ENCODE peak calls at places on chromosomes 2 and 18, in six cellular contexts. One of them, this sample, is unnamed.
A peak's percentile ranks its signal among the peaks of the same experiment; 100 is the strongest.

GRCh38 chr2:179265082-179265575 is 497 bp upstream of the SESTD1 start:
- DNase-seq in gastrocnemius medialis: no peak
- DNase-seq in H9: no peak
- DNase-seq in A549: no peak
- DNase-seq in hepatocyte: no peak
- DNase-seq in cardiac muscle cell: peak; percentile 70
- DNase-seq in this sample: no peak

GRCh38 chr2:17804358-17804757 is 11.9 kb upstream of the MSGN1 start:
- DNase-seq in A549: no peak
- DNase-seq in H9: no peak
- DNase-seq in gastrocnemius medialis: no peak
- DNase-seq in cardiac muscle cell: no peak
- DNase-seq in hepatocyte: no peak
- DNase-seq in this sample: no peak

GRCh38 chr2:234333168-234334130 is 163.4 kb downstream of the ARL4C start:
- DNase-seq in gastrocnemius medialis: no peak
- DNase-seq in A549: no peak
- DNase-seq in H9: no peak
- DNase-seq in cardiac muscle cell: no peak
- DNase-seq in hepatocyte: no peak
- DNase-seq in this sample: no peak

GRCh38 chr2:240459401-240460242 is 24.2 kb downstream of the GPC1 start:
- DNase-seq in gastrocnemius medialis: no peak
- DNase-seq in hepatocyte: peak; percentile 48
- DNase-seq in A549: no peak
- DNase-seq in cardiac muscle cell: no peak
- DNase-seq in H9: no peak
- DNase-seq in this sample: peak; percentile 45

GRCh38 chr2:138421971-138422335 is 79.6 kb upstream of the SPOPL start:
- DNase-seq in A549: peak; percentile 14
- DNase-seq in cardiac muscle cell: peak; percentile 66
- DNase-seq in gastrocnemius medialis: no peak
- DNase-seq in H9: no peak
- DNase-seq in hepatocyte: peak; percentile 21
- DNase-seq in this sample: no peak

GRCh38 chr2:20491739-20492531 is 45.1 kb downstream of the RHOB start:
- DNase-seq in gastrocnemius medialis: no peak
- DNase-seq in H9: no peak
- DNase-seq in cardiac muscle cell: peak; percentile 59
- DNase-seq in A549: peak; percentile 22
- DNase-seq in hepatocyte: peak; percentile 66
- DNase-seq in this sample: no peak

GRCh38 chr18:5463390-5463789 is 80.4 kb downstream of the EPB41L3 start:
- DNase-seq in H9: no peak
- DNase-seq in A549: no peak
- DNase-seq in hepatocyte: peak; percentile 71
- DNase-seq in cardiac muscle cell: peak; percentile 96
- DNase-seq in gastrocnemius medialis: peak; percentile 53
- DNase-seq in this sample: no peak

GRCh38 chr18:7259482-7259881 is 28.6 kb downstream of the LRRC30 start:
- DNase-seq in A549: no peak
- DNase-seq in gastrocnemius medialis: no peak
- DNase-seq in cardiac muscle cell: no peak
- DNase-seq in hepatocyte: no peak
- DNase-seq in H9: no peak
- DNase-seq in this sample: no peak

GRCh38 chr2:131156452-131157149 is 51.5 kb downstream of the PLEKHB2 start:
- DNase-seq in A549: no peak
- DNase-seq in gastrocnemius medialis: no peak
- DNase-seq in hepatocyte: no peak
- DNase-seq in H9: no peak
- DNase-seq in cardiac muscle cell: no peak
- DNase-seq in this sample: no peak
- TF ChIP-seq CTCF in A549: no peak
- TF ChIP-seq CTCF in gastrocnemius medialis: no peak
- TF ChIP-seq CTCF in hepatocyte: no peak
- TF ChIP-seq CTCF in H9: peak; percentile 34
- TF ChIP-seq CTCF in cardiac muscle cell: no peak
- TF ChIP-seq CTCF in this sample: no peak

GRCh38 chr2:216553093-216553478 is 54.4 kb downstream of the RPL37A start:
- DNase-seq in cardiac muscle cell: no peak
- DNase-seq in H9: peak; percentile 47
- DNase-seq in hepatocyte: no peak
- DNase-seq in A549: no peak
- DNase-seq in gastrocnemius medialis: no peak
- DNase-seq in this sample: no peak

GRCh38 chr2:216551234-216551633 is 52.6 kb downstream of the RPL37A start:
- DNase-seq in hepatocyte: no peak
- DNase-seq in gastrocnemius medialis: no peak
- DNase-seq in H9: no peak
- DNase-seq in A549: no peak
- DNase-seq in cardiac muscle cell: peak; percentile 74
- DNase-seq in this sample: no peak

GRCh38 chr2:216553841-216554240 is 55.2 kb downstream of the RPL37A start:
- DNase-seq in H9: no peak
- DNase-seq in cardiac muscle cell: no peak
- DNase-seq in gastrocnemius medialis: no peak
- DNase-seq in hepatocyte: no peak
- DNase-seq in A549: no peak
- DNase-seq in this sample: no peak

GRCh38 chr2:216549926-216550690 is 51.5 kb downstream of the RPL37A start:
- DNase-seq in H9: peak; percentile 62
- DNase-seq in cardiac muscle cell: no peak
- DNase-seq in hepatocyte: no peak
- DNase-seq in A549: no peak
- DNase-seq in gastrocnemius medialis: no peak
- DNase-seq in this sample: peak; percentile 63

DNA sequence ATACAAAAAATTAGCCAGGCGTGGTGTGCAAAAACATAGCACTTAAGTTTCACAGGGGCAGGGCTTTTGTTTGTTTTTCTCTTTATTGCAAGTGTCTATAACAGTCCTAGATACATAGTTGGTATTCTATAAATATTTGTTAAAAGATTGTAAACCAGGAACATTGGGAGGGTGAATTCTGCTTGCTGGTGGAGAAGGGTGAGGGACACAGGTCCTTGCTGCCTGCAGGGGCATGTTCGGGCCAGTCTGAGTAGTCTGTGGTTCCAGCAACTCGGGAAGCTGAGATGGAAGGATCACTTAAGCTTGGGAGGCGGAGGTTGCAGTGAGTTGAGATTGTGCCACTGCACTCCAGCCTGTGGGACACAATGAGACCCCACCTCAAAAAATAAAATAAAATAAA is 53.0 kb downstream of the RPL37A start:
- DNase-seq in cardiac muscle cell: no peak
- DNase-seq in gastrocnemius medialis: no peak
- DNase-seq in A549: no peak
- DNase-seq in hepatocyte: no peak
- DNase-seq in H9: no peak
- DNase-seq in this sample: no peak
- H3K4me1 ChIP-seq in cardiac muscle cell: peaks cover under 1% of the 10 kb centered on the region
- H3K4me1 ChIP-seq in gastrocnemius medialis: peaks cover 9% of the 10 kb centered on the region
- H3K4me1 ChIP-seq in A549: peaks cover 3% of the 10 kb centered on the region
- H3K4me1 ChIP-seq in hepatocyte: peaks cover 27% of the 10 kb centered on the region
- H3K4me1 ChIP-seq in H9: peaks cover 11% of the 10 kb centered on the region
- H3K4me1 ChIP-seq in this sample: peaks cover 15% of the 10 kb centered on the region

DNA sequence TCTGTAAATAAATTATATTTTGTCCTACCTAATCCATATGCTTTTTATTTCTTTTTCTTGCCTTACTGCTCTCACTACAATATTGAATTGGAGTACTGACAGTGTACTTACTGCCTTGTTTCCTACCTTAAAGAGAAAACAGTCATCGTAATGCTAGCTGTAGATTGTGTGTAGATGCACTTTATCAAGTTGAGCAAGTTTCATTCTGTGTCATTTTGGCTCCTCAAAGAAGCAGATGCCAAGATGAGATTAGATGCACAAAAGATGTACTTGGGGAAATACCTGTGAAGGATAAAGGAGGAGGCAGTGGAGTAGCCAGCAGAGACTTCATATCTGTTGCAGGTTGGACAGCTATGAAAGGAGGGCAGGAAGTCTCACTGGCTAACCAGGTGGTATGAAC is 145.5 kb downstream of the FTCDNL1 start:
- DNase-seq in H9: no peak
- DNase-seq in hepatocyte: no peak
- DNase-seq in A549: no peak
- DNase-seq in gastrocnemius medialis: no peak
- DNase-seq in cardiac muscle cell: no peak
- DNase-seq in this sample: no peak
- H3K27ac ChIP-seq in H9: no peak overlapping the region
- H3K27ac ChIP-seq in hepatocyte: no peak overlapping the region
- H3K27ac ChIP-seq in A549: no peak overlapping the region
- H3K27ac ChIP-seq in gastrocnemius medialis: no peak overlapping the region
- H3K27ac ChIP-seq in cardiac muscle cell: no peak overlapping the region
- H3K27ac ChIP-seq in this sample: no peak overlapping the region

GRCh38 chr2:173752152-173752551 is 213.0 kb downstream of the SP3 start:
- DNase-seq in A549: peak; percentile 34
- DNase-seq in cardiac muscle cell: peak; percentile 34
- DNase-seq in gastrocnemius medialis: no peak
- DNase-seq in H9: no peak
- DNase-seq in hepatocyte: no peak
- DNase-seq in this sample: no peak
- TF ChIP-seq CTCF in A549: peak; percentile 41
- TF ChIP-seq CTCF in cardiac muscle cell: peak; percentile 44
- TF ChIP-seq CTCF in gastrocnemius medialis: no peak
- TF ChIP-seq CTCF in H9: peak; percentile 61
- TF ChIP-seq CTCF in hepatocyte: peak; percentile 25
- TF ChIP-seq CTCF in this sample: peak; percentile 26

GRCh38 chr2:218263817-218264611 is 3.2 kb downstream of the GPBAR1 start:
- DNase-seq in cardiac muscle cell: no peak
- DNase-seq in H9: no peak
- DNase-seq in A549: no peak
- DNase-seq in gastrocnemius medialis: no peak
- DNase-seq in hepatocyte: peak; percentile 42
- DNase-seq in this sample: no peak

GRCh38 chr2:218264773-218265601 is 4.2 kb downstream of the GPBAR1 start:
- DNase-seq in A549: no peak
- DNase-seq in cardiac muscle cell: no peak
- DNase-seq in gastrocnemius medialis: no peak
- DNase-seq in hepatocyte: peak; percentile 77
- DNase-seq in H9: no peak
- DNase-seq in this sample: no peak

GRCh38 chr2:218261424-218262273 is 834 bp downstream of the GPBAR1 start:
- DNase-seq in A549: no peak
- DNase-seq in hepatocyte: peak; percentile 53
- DNase-seq in cardiac muscle cell: no peak
- DNase-seq in H9: no peak
- DNase-seq in gastrocnemius medialis: no peak
- DNase-seq in this sample: peak; percentile 23

GRCh38 chr2:218260742-218261423 is at the start of gene GPBAR1:
- DNase-seq in hepatocyte: peak; percentile 67
- DNase-seq in A549: no peak
- DNase-seq in cardiac muscle cell: no peak
- DNase-seq in gastrocnemius medialis: no peak
- DNase-seq in H9: peak; percentile 87
- DNase-seq in this sample: peak; percentile 71

DNA sequence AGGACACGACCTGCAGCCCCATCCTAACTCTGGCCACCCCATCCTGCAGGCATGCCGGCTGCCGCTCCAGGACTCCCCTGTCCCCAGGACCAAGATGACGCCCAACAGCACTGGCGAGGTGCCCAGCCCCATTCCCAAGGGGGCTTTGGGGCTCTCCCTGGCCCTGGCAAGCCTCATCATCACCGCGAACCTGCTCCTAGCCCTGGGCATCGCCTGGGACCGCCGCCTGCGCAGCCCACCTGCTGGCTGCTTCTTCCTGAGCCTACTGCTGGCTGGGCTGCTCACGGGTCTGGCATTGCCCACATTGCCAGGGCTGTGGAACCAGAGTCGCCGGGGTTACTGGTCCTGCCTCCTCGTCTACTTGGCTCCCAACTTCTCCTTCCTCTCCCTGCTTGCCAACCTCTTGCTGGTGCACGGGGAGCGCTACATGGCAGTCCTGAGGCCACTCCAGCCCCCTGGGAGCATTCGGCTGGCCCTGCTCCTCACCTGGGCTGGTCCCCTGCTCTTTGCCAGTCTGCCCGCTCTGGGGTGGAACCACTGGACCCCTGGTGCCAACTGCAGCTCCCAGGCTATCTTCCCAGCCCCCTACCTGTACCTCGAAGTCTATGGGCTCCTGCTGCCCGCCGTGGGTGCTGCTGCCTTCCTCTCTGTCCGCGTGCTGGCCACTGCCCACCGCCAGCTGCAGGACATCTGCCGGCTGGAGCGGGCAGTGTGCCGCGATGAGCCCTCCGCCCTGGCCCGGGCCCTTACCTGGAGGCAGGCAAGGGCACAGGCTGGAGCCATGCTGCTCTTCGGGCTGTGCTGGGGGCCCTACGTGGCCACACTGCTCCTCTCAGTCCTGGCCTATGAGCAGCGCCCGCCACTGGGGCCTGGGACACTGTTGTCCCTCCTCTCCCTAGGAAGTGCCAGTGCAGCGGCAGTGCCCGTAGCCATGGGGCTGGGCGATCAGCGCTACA is 2.1 kb downstream of the GPBAR1 start:
- DNase-seq in A549: no peak
- DNase-seq in cardiac muscle cell: no peak
- DNase-seq in H9: no peak
- DNase-seq in hepatocyte: no peak
- DNase-seq in gastrocnemius medialis: no peak
- DNase-seq in this sample: no peak
- H3K4me1 ChIP-seq in A549: no peaks in the 10 kb centered on the region
- H3K4me1 ChIP-seq in cardiac muscle cell: peaks cover 31% of the 10 kb centered on the region
- H3K4me1 ChIP-seq in H9: peaks cover 4% of the 10 kb centered on the region
- H3K4me1 ChIP-seq in hepatocyte: peaks cover 54% of the 10 kb centered on the region
- H3K4me1 ChIP-seq in gastrocnemius medialis: peaks cover 29% of the 10 kb centered on the region
- H3K4me1 ChIP-seq in this sample: peaks cover 14% of the 10 kb centered on the region

DNA sequence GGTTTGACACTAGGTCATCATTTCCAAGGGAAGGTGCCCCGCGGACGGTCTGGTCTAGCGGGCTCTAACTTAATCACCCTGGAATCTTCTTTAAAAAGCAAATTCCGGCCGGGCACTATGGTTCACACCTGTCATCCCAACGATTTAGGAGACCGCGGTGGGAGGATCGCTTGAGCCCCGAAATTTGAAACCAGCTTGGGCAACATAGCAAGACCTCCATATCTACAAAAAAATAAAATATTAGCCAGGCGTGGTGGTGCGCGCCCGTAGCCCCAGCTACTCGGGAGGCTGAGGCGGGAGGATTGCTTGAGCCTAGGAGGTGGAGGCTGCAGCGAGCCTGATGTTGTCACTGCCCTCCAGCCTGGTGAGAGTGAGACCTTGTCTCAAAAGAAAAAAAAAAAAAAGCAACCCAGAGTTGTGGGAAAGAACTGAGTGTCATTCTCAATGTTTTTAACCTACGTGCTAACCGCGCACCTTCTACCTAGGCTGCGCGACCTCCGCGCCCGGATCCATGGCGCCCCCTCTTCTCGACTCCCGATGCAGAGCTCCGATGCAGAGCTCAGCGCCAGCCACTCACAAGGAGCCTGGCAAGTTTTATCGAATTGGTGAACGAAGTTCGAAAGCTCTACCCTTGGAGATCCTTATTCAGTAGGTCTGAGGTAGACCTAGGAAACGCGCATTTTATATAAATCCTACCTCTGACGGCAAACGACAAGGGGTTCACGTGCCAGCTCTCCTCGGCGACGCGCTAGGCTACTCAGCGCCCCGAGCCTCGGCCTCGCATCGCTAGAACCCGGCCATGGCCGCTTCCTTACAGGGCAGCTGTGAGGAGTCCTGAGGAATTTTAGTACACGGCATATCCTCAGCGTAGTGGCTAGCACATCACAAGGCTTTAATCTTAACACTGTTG is 877 bp upstream of the TWSG1 start:
- DNase-seq in A549: no peak
- DNase-seq in gastrocnemius medialis: no peak
- DNase-seq in cardiac muscle cell: no peak
- DNase-seq in hepatocyte: no peak
- DNase-seq in H9: peak; percentile 68
- DNase-seq in this sample: peak; percentile 85
- H3K27ac ChIP-seq in A549: peak overlapping the region; percentile 66
- H3K27ac ChIP-seq in gastrocnemius medialis: peak overlapping the region; percentile 58
- H3K27ac ChIP-seq in cardiac muscle cell: no peak overlapping the region
- H3K27ac ChIP-seq in hepatocyte: peak overlapping the region; percentile 82
- H3K27ac ChIP-seq in H9: no peak overlapping the region
- H3K27ac ChIP-seq in this sample: no peak overlapping the region